ENCODE peak calls at places on chromosomes 5 and 9, in five cellular contexts. X is foreskin fibroblast, K is cardiac muscle cell, D is EL, B is HT1080. Y is an unnamed sample.
A peak's percentile ranks its signal among the peaks of the same experiment; 100 is the strongest.

GRCh38 chr5:59264641-59265245 is 628.8 kb downstream of the PDE4D start:
- DNase-seq in X (no peak), K (no peak), D (peak; percentile 5), B (no peak), Y (no peak)

GRCh38 chr5:148179234-148179824 is 11.0 kb downstream of the SPINK14 start:
- DNase-seq in X (peak; percentile 16), K (peak; percentile 85), D (peak; percentile 45), B (peak; percentile 26), Y (peak; percentile 57)

GRCh38 chr5:164377746-164378145 is 872.3 kb downstream of the MAT2B start:
- DNase-seq in X (no peak), K (no peak), D (no peak), B (no peak), Y (no peak)

GRCh38 chr5:116137544-116138378 is 52.9 kb downstream of the COMMD10 start:
- DNase-seq in X (peak; percentile 12), K (peak; percentile 74), D (peak; percentile 50), B (peak; percentile 41), Y (peak; percentile 11)

GRCh38 chr5:98929982-98930355 is 1.2 kb upstream of the CHD1 start:
- DNase-seq in X (no peak), K (no peak), D (no peak), B (no peak), Y (no peak)

GRCh38 chr9:27491164-27491563 is 32.9 kb upstream of the IFNK start:
- DNase-seq in X (no peak), K (peak; percentile 26), D (no peak), B (peak; percentile 34), Y (no peak)

GRCh38 chr9:95721132-95721531 is 154.4 kb upstream of the ERCC6L2 start:
- DNase-seq in X (no peak), K (no peak), D (no peak), B (no peak), Y (no peak)

GRCh38 chr5:61673007-61673735 is 341.1 kb downstream of the ZSWIM6 start:
- DNase-seq in X (peak; percentile 41), K (no peak), D (peak; percentile 32), B (peak; percentile 86), Y (peak; percentile 3)

GRCh38 chr5:170403675-170404074 is 14.5 kb upstream of the KCNMB1 start:
- DNase-seq in X (no peak), K (no peak), D (no peak), B (no peak), Y (no peak)

GRCh38 chr5:115453391-115454095 is 91.0 kb downstream of the FEM1C start:
- DNase-seq in X (no peak), K (no peak), D (no peak), B (no peak), Y (no peak)

GRCh38 chr5:77155179-77155839 is 55.2 kb upstream of the PDE8B start:
- DNase-seq in X (no peak), K (no peak), D (no peak), B (no peak), Y (no peak)

GRCh38 chr5:77326986-77327734 is 116.7 kb downstream of the PDE8B start:
- DNase-seq in X (no peak), K (no peak), D (no peak), B (no peak), Y (no peak)

GRCh38 chr5:55934117-55934613 is 60.6 kb downstream of the IL6ST start:
- DNase-seq in X (no peak), K (peak; percentile 38), D (no peak), B (no peak), Y (no peak)

GRCh38 chr5:72597456-72597948 is 90.3 kb upstream of the ZNF366 start:
- DNase-seq in X (peak; percentile 80), K (peak; percentile 91), D (peak; percentile 88), B (peak; percentile 42), Y (peak; percentile 62)

GRCh38 chr5:113085084-113085414 is 108.5 kb downstream of the DCP2 start:
- DNase-seq in X (no peak), K (no peak), D (no peak), B (no peak), Y (no peak)

GRCh38 chr9:95137587-95138145 is 179.8 kb downstream of the FANCC start:
- DNase-seq in X (no peak), K (no peak), D (no peak), B (no peak), Y (no peak)

GRCh38 chr9:133507246-133507965 is 17.4 kb downstream of the MYMK start:
- DNase-seq in X (no peak), K (no peak), D (no peak), B (no peak), Y (no peak)

GRCh38 chr5:172823840-172824362 is 10.2 kb upstream of the ERGIC1 start:
- DNase-seq in X (no peak), K (no peak), D (no peak), B (no peak), Y (no peak)

GRCh38 chr9:69471433-69471832 is 146.4 kb downstream of the ENTREP1 start:
- DNase-seq in X (no peak), K (peak; percentile 21), D (no peak), B (peak; percentile 44), Y (no peak)

GRCh38 chr9:71675857-71676165 is 92.5 kb downstream of the CEMIP2 start:
- DNase-seq in X (no peak), K (no peak), D (no peak), B (peak; percentile 62), Y (no peak)

GRCh38 chr5:136192015-136192525 is 892 bp downstream of the SMIM32 start:
- DNase-seq in X (no peak), K (peak; percentile 13), D (no peak), B (no peak), Y (no peak)

GRCh38 chr5:93717162-93717561 is 24.2 kb downstream of the POU5F2 start:
- DNase-seq in X (no peak), K (peak; percentile 71), D (no peak), B (peak; percentile 5), Y (peak; percentile 3)

GRCh38 chr5:126656397-126657007 is 55.8 kb downstream of the PHAX start:
- DNase-seq in X (peak; percentile 24), K (peak; percentile 69), D (peak; percentile 49), B (no peak), Y (peak; percentile 2)

GRCh38 chr9:34413229-34413852 is 36.6 kb upstream of the MYORG start:
- DNase-seq in X (peak; percentile 28), K (peak; percentile 67), D (peak; percentile 35), B (peak; percentile 32), Y (no peak)

GRCh38 chr5:2262620-2263019 is 379.9 kb upstream of the IRX4 start:
- DNase-seq in X (no peak), K (no peak), D (no peak), B (no peak), Y (no peak)

GRCh38 chr5:24623018-24623417 is 21.8 kb downstream of the CDH10 start:
- DNase-seq in X (no peak), K (no peak), D (no peak), B (no peak), Y (no peak)

GRCh38 chr5:172777381-172778222 is 6.6 kb upstream of the DUSP1 start:
- DNase-seq in X (peak; percentile 86), K (peak; percentile 79), D (peak; percentile 92), B (peak; percentile 94), Y (no peak)

GRCh38 chr9:7640205-7640604 is 159.4 kb downstream of the DMAC1 start:
- DNase-seq in X (no peak), K (no peak), D (no peak), B (no peak), Y (no peak)

GRCh38 chr5:1005362-1005851 is 3.2 kb upstream of the NKD2 start:
- DNase-seq in X (no peak), K (no peak), D (no peak), B (no peak), Y (no peak)

GRCh38 chr9:68678430-68678829 is 26.6 kb upstream of the PIP5K1B start:
- DNase-seq in X (no peak), K (peak; percentile 18), D (peak; percentile 8), B (peak; percentile 33), Y (no peak)

GRCh38 chr9:107008447-107008846 is 145.5 kb downstream of the ZNF462 start:
- DNase-seq in X (no peak), K (no peak), D (no peak), B (no peak), Y (no peak)

GRCh38 chr9:2023532-2023931 is 8.4 kb downstream of the SMARCA2 start:
- DNase-seq in X (no peak), K (no peak), D (no peak), B (no peak), Y (no peak)

GRCh38 chr9:115169003-115169402 is 51.0 kb upstream of the TNC start:
- DNase-seq in X (no peak), K (no peak), D (no peak), B (no peak), Y (no peak)